ENCODE peak calls at places on chromosomes 11 and 22, in five cellular contexts. One of them, this sample, is unnamed.
A peak's percentile ranks its signal among the peaks of the same experiment; 100 is the strongest.

GRCh38 chr22:28600546-28601143 is 79.0 kb downstream of the TTC28 start:
- DNase-seq in suprapubic skin: no peak
- DNase-seq in tibial nerve: no peak
- DNase-seq in Caco-2: no peak
- DNase-seq in IMR-90: peak; percentile 72
- DNase-seq in this sample: no peak

GRCh38 chr22:27794244-27794643 is 7.3 kb downstream of the MN1 start:
- DNase-seq in suprapubic skin: no peak
- DNase-seq in tibial nerve: no peak
- DNase-seq in Caco-2: no peak
- DNase-seq in IMR-90: no peak
- DNase-seq in this sample: no peak

GRCh38 chr22:23256986-23257888 is 76.9 kb downstream of the BCR start:
- DNase-seq in suprapubic skin: peak; percentile 83
- DNase-seq in tibial nerve: peak; percentile 73
- DNase-seq in Caco-2: no peak
- DNase-seq in IMR-90: no peak
- DNase-seq in this sample: peak; percentile 65

GRCh38 chr11:60985501-60985900 is 14.0 kb downstream of the CD6 start:
- DNase-seq in suprapubic skin: peak; percentile 24
- DNase-seq in tibial nerve: no peak
- DNase-seq in Caco-2: no peak
- DNase-seq in IMR-90: no peak
- DNase-seq in this sample: no peak

GRCh38 chr11:100404907-100405306 is 282.2 kb upstream of the ARHGAP42 start:
- DNase-seq in suprapubic skin: no peak
- DNase-seq in tibial nerve: no peak
- DNase-seq in Caco-2: no peak
- DNase-seq in IMR-90: no peak
- DNase-seq in this sample: no peak

GRCh38 chr11:107961480-107961879 is 33.2 kb downstream of the RAB39A start:
- DNase-seq in suprapubic skin: no peak
- DNase-seq in tibial nerve: no peak
- DNase-seq in Caco-2: no peak
- DNase-seq in IMR-90: no peak
- DNase-seq in this sample: no peak

GRCh38 chr22:43944670-43945430 is 10.4 kb upstream of the SAMM50 start:
- DNase-seq in suprapubic skin: no peak
- DNase-seq in tibial nerve: no peak
- DNase-seq in Caco-2: no peak
- DNase-seq in IMR-90: no peak
- DNase-seq in this sample: no peak

GRCh38 chr11:494761-495536 is 12.1 kb downstream of the RNH1 start:
- DNase-seq in suprapubic skin: no peak
- DNase-seq in tibial nerve: no peak
- DNase-seq in Caco-2: no peak
- DNase-seq in IMR-90: no peak
- DNase-seq in this sample: no peak

GRCh38 chr11:119791701-119792151 is 62.7 kb upstream of the NECTIN1 start:
- DNase-seq in suprapubic skin: peak; percentile 38
- DNase-seq in tibial nerve: no peak
- DNase-seq in Caco-2: peak; percentile 33
- DNase-seq in IMR-90: peak; percentile 37
- DNase-seq in this sample: no peak

GRCh38 chr22:45468872-45469572 is 33.7 kb upstream of the FBLN1 start:
- DNase-seq in suprapubic skin: no peak
- DNase-seq in tibial nerve: no peak
- DNase-seq in Caco-2: no peak
- DNase-seq in IMR-90: peak; percentile 63
- DNase-seq in this sample: no peak

GRCh38 chr22:42180349-42180842 is 49.8 kb upstream of the CYP2D6 start:
- DNase-seq in suprapubic skin: no peak
- DNase-seq in tibial nerve: peak; percentile 53
- DNase-seq in Caco-2: no peak
- DNase-seq in IMR-90: peak; percentile 34
- DNase-seq in this sample: no peak

GRCh38 chr11:36162909-36163434 is 126.3 kb downstream of the COMMD9 start:
- DNase-seq in suprapubic skin: no peak
- DNase-seq in tibial nerve: no peak
- DNase-seq in Caco-2: no peak
- DNase-seq in IMR-90: no peak
- DNase-seq in this sample: no peak

GRCh38 chr11:11982975-11983374 is 25.5 kb downstream of the DKK3 start:
- DNase-seq in suprapubic skin: no peak
- DNase-seq in tibial nerve: no peak
- DNase-seq in Caco-2: no peak
- DNase-seq in IMR-90: peak; percentile 75
- DNase-seq in this sample: no peak

GRCh38 chr22:30005213-30005857 is 74.9 kb upstream of the HORMAD2 start:
- DNase-seq in suprapubic skin: no peak
- DNase-seq in tibial nerve: peak; percentile 92
- DNase-seq in Caco-2: peak; percentile 49
- DNase-seq in IMR-90: peak; percentile 68
- DNase-seq in this sample: peak; percentile 36

GRCh38 chr11:15848769-15849168 is 507.6 kb downstream of the SOX6 start:
- DNase-seq in suprapubic skin: no peak
- DNase-seq in tibial nerve: no peak
- DNase-seq in Caco-2: no peak
- DNase-seq in IMR-90: no peak
- DNase-seq in this sample: no peak
- TF ChIP-seq CTCF in suprapubic skin: no peak
- TF ChIP-seq CTCF in tibial nerve: no peak
- TF ChIP-seq CTCF in Caco-2: no peak
- TF ChIP-seq CTCF in IMR-90: no peak
- TF ChIP-seq CTCF in this sample: no peak

DNA sequence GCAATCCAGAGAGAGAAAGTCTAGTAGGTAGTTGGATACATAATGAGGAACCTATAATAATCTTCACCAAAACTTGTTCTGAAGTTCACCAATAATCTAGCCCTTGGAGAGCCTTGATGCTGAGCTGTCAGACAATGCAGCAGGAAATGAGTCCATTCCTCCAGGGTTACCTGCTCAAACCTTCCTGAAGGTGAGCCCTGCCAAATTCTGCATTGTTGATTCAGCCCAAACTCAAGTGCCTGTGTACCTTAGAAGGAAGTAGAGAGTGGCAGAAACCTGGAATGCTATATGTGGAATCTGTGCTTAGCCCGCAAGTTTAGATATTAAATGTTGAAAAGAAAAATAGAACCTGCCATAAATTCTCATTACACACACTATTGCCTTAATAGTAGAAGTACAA is 77.4 kb upstream of the SPON1 start:
- DNase-seq in suprapubic skin: no peak
- DNase-seq in tibial nerve: no peak
- DNase-seq in Caco-2: no peak
- DNase-seq in IMR-90: no peak
- DNase-seq in this sample: no peak
- H3K9me3 ChIP-seq in suprapubic skin: no peaks in the 10 kb centered on the region
- H3K9me3 ChIP-seq in tibial nerve: no peaks in the 10 kb centered on the region
- H3K9me3 ChIP-seq in Caco-2: no peaks in the 10 kb centered on the region
- H3K9me3 ChIP-seq in IMR-90: no peaks in the 10 kb centered on the region
- H3K9me3 ChIP-seq in this sample: no peaks in the 10 kb centered on the region

GRCh38 chr11:132111341-132111740 is 740.9 kb downstream of the NTM start:
- DNase-seq in suprapubic skin: no peak
- DNase-seq in tibial nerve: no peak
- DNase-seq in Caco-2: no peak
- DNase-seq in IMR-90: peak; percentile 39
- DNase-seq in this sample: no peak
- H3K27me3 ChIP-seq in suprapubic skin: no peaks in the 10 kb centered on the region
- H3K27me3 ChIP-seq in tibial nerve: no peaks in the 10 kb centered on the region
- H3K27me3 ChIP-seq in Caco-2: no peaks in the 10 kb centered on the region
- H3K27me3 ChIP-seq in IMR-90: no peaks in the 10 kb centered on the region
- H3K27me3 ChIP-seq in this sample: no peaks in the 10 kb centered on the region

DNA sequence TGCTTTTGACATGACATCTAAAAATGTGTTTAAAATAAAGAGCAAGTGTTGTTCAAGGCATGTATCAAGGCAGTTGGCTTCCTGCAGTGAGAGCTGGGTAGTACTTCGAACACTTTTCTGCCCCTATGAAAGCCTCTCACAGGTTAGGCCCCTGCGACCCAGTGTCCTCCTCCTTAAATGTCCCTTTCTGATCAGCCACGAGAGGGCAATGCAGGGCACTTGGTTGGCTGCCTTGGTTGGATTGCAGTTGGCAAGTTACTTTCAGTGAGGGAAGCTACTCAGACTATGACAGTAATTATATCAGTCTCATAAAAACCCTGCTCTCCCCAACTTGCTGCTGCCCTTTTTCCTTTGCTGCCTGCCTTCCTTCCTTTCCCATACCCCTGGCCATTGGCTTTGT is 743.8 kb downstream of the NTM start:
- DNase-seq in suprapubic skin: no peak
- DNase-seq in tibial nerve: peak; percentile 41
- DNase-seq in Caco-2: no peak
- DNase-seq in IMR-90: peak; percentile 25
- DNase-seq in this sample: no peak
- TF ChIP-seq CTCF in suprapubic skin: no peak
- TF ChIP-seq CTCF in tibial nerve: peak; percentile 34
- TF ChIP-seq CTCF in Caco-2: peak; percentile 39
- TF ChIP-seq CTCF in IMR-90: peak; percentile 29
- TF ChIP-seq CTCF in this sample: no peak

GRCh38 chr22:11627436-11627797 is 3900.6 kb upstream of the OR11H1 start:
- DNase-seq in suprapubic skin: no peak
- DNase-seq in tibial nerve: no peak
- DNase-seq in Caco-2: no peak
- DNase-seq in IMR-90: no peak
- DNase-seq in this sample: no peak
- H3K9me3 ChIP-seq in suprapubic skin: peaks cover 53% of the 10 kb centered on the region
- H3K9me3 ChIP-seq in tibial nerve: peaks cover 6% of the 10 kb centered on the region
- H3K9me3 ChIP-seq in Caco-2: peaks cover 5% of the 10 kb centered on the region
- H3K9me3 ChIP-seq in IMR-90: peaks cover 50% of the 10 kb centered on the region
- H3K9me3 ChIP-seq in this sample: peaks cover 28% of the 10 kb centered on the region

GRCh38 chr11:69218271-69218682 is 62.5 kb downstream of the SMIM38 start:
- DNase-seq in suprapubic skin: no peak
- DNase-seq in tibial nerve: no peak
- DNase-seq in Caco-2: peak; percentile 33
- DNase-seq in IMR-90: peak; percentile 15
- DNase-seq in this sample: no peak
- H3K27me3 ChIP-seq in suprapubic skin: no peaks in the 10 kb centered on the region
- H3K27me3 ChIP-seq in tibial nerve: no peaks in the 10 kb centered on the region
- H3K27me3 ChIP-seq in Caco-2: no peaks in the 10 kb centered on the region
- H3K27me3 ChIP-seq in IMR-90: peaks cover 5% of the 10 kb centered on the region
- H3K27me3 ChIP-seq in this sample: no peaks in the 10 kb centered on the region

DNA sequence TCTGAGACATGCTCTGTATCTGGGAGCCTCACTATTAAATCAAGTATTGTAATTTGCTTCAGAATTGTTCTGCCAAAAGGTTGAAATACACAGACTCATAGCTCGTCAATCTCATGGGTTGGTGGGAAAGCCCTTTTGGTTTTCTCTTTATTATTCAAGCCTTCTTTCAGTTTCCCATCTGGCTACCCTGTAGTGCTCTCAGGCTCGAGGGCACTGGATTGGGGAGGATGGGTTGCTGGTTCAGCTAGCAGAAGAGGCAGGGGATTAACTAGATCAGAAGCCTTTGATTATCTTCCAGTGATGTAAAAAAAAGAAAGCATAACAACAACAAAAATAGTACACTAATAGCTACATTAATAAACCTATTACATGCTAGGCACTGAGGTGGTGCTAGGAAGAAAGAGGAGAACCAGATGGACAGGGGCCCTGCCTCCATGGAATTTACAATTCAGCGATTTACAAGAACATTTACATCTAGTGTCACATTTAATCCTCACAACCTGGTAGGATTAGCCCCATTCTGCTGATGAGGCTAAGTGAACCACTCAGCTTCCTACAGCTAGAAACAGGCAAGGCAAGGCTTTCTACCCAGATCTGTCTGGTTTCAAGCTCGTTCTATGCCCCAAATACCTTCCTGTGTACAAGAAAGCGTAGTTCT is 368.5 kb downstream of the BUD13 start:
- DNase-seq in suprapubic skin: no peak
- DNase-seq in tibial nerve: no peak
- DNase-seq in Caco-2: no peak
- DNase-seq in IMR-90: no peak
- DNase-seq in this sample: no peak
- TF ChIP-seq CTCF in suprapubic skin: no peak
- TF ChIP-seq CTCF in tibial nerve: no peak
- TF ChIP-seq CTCF in Caco-2: no peak
- TF ChIP-seq CTCF in IMR-90: no peak
- TF ChIP-seq CTCF in this sample: no peak